ENCODE peak calls at places on chromosomes 4 and X, in four cellular contexts. S, D, Q and F are unnamed samples.

GRCh38 chr4:184310881-184311709 is 93.4 kb upstream of the ENPP6 start:
- DNase-seq in S (peak; percentile 53), D (no peak), Q (no peak), F (no peak)

GRCh38 chr4:139282375-139283075 is 2.5 kb upstream of the MGARP start:
- DNase-seq in S (no peak), D (no peak), Q (no peak), F (no peak)

GRCh38 chr4:176793060-176793605 is 411 bp upstream of the VEGFC start:
- DNase-seq in S (no peak), D (no peak), Q (no peak), F (no peak)

GRCh38 chr4:136495076-136495475 is 1037.2 kb downstream of the PCDH18 start:
- DNase-seq in S (no peak), D (no peak), Q (no peak), F (no peak)

GRCh38 chrX:47169726-47170515 is 23.7 kb upstream of the UBA1 start:
- DNase-seq in S (no peak), D (no peak), Q (no peak), F (no peak)

GRCh38 chrX:136711147-136711546 is 63.2 kb downstream of the CD40LG start:
- DNase-seq in S (no peak), D (peak; percentile 32), Q (no peak), F (no peak)

GRCh38 chr4:40055873-40056721 is 553 bp upstream of the N4BP2 start:
- DNase-seq in S (peak; percentile 30), D (peak; percentile 80), Q (no peak), F (peak; percentile 29)

GRCh38 chr4:8394125-8394524 is 46.4 kb downstream of the ACOX3 start:
- DNase-seq in S (no peak), D (no peak), Q (no peak), F (no peak)

GRCh38 chr4:143025111-143025704 is 159.5 kb upstream of the USP38 start:
- DNase-seq in S (peak; percentile 9), D (peak; percentile 17), Q (no peak), F (no peak)

GRCh38 chrX:455673-456072 is 69.0 kb upstream of the PPP2R3B start:
- DNase-seq in S (no peak), D (no peak), Q (no peak), F (no peak)

GRCh38 chr4:2257361-2258001 is 4.4 kb downstream of the MXD4 start:
- DNase-seq in S (no peak), D (no peak), Q (no peak), F (no peak)

GRCh38 chr4:73653695-73654106 is 33.5 kb upstream of the RASSF6 start:
- DNase-seq in S (peak; percentile 45), D (peak; percentile 44), Q (peak; percentile 43), F (peak; percentile 69)

GRCh38 chrX:9188117-9188516 is 154.2 kb upstream of the FAM9B start:
- DNase-seq in S (no peak), D (no peak), Q (no peak), F (no peak)

GRCh38 chrX:12978205-12979010 is 3.5 kb downstream of the TMSB4X start:
- DNase-seq in S (no peak), D (peak; percentile 76), Q (no peak), F (no peak)
- TF ChIP-seq FOXK2 in S (no peak), D (no peak), Q (no peak), F (no peak)

GRCh38 chrX:119686087-119686639 is 6.8 kb downstream of the SEPTIN6 start:
- DNase-seq in S (no peak), D (no peak), Q (peak; percentile 76), F (no peak)
- TF ChIP-seq TARDBP in S (no peak), D (no peak), Q (no peak), F (no peak)

DNA sequence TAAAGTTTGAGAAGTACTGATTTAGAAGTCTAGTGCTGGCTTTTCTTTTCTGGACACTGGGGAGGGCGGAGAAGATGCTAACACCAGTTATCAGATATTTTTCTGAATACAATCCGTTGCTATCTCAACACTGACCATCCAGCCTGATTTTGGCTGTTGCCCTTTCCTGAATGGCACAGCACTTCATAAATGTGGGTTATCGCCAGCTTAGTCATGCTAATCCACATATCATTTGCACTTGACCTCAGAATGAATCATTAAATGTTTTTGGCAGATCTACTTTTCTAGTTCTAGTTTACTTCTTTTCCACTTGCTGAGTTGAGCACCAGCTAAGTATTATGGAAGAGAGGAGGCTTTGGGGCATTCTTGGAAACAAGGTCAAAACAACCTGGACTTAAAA is 60.8 kb upstream of the ESX1 start:
- DNase-seq in S (no peak), D (no peak), Q (no peak), F (no peak)
- TF ChIP-seq BHLHE40 in S (no peak), D (no peak), Q (no peak), F (no peak)

GRCh38 chrX:31847773-31848172 is 775.9 kb upstream of the FTHL17 start:
- DNase-seq in S (no peak), D (no peak), Q (no peak), F (no peak)
- TF ChIP-seq FOXK2 in S (no peak), D (no peak), Q (no peak), F (no peak)